ENCODE peak calls at places on chromosome 3, in eight cellular contexts. Y is uterus; N is endothelial cell; E is bronchial epithelial cell; V is fibroblast of the aortic adventitia; B is A549; P is CD8-positive, alpha-beta memory T cell; S is stomach. T is an unnamed sample.

GRCh38 chr3:46482632-46483311 is 15.0 kb upstream of the RTP3 start:
- DNase-seq in P (no peak), N (no peak), B (no peak), E (peak; percentile 44), V (peak; percentile 99), Y (no peak), S (no peak), T (peak; percentile 49)

GRCh38 chr3:141370065-141370533 is 1.8 kb downstream of the ZBTB38 start:
- DNase-seq in Y (peak; percentile 79), P (peak; percentile 81), V (peak; percentile 96), E (peak; percentile 89), B (peak; percentile 69), S (peak; percentile 29), N (peak; percentile 40), T (peak; percentile 95)

GRCh38 chr3:166243511-166243910 is 406.3 kb upstream of the BCHE start:
- DNase-seq in Y (no peak), V (no peak), S (no peak), E (no peak), B (no peak), P (no peak), N (no peak), T (no peak)

GRCh38 chr3:134601539-134602439 is 49.0 kb downstream of the KY start:
- DNase-seq in V (peak; percentile 76), B (no peak), N (peak; percentile 71), P (no peak), Y (no peak), S (no peak), E (no peak), T (no peak)

GRCh38 chr3:55860040-55860439 is 372.9 kb upstream of the WNT5A start:
- DNase-seq in N (no peak), P (no peak), S (no peak), E (no peak), B (no peak), Y (no peak), V (no peak), T (peak; percentile 94)

GRCh38 chr3:124594581-124594980 is 135.7 kb upstream of the UMPS start:
- DNase-seq in N (no peak), P (no peak), S (no peak), E (no peak), V (no peak), Y (no peak), B (no peak), T (no peak)

GRCh38 chr3:23948761-23949160 is 3.7 kb downstream of the NR1D2 start:
- DNase-seq in Y (no peak), S (no peak), B (no peak), E (peak; percentile 74), V (peak; percentile 57), P (no peak), N (no peak), T (no peak)

GRCh38 chr3:29389362-29389761 is 108.5 kb downstream of the RBMS3 start:
- DNase-seq in V (no peak), Y (no peak), N (no peak), P (no peak), E (no peak), S (no peak), B (no peak), T (no peak)

GRCh38 chr3:14890470-14890869 is 56.9 kb upstream of the NR2C2 start:
- DNase-seq in S (no peak), B (no peak), P (no peak), N (no peak), V (no peak), E (no peak), Y (no peak), T (no peak)

GRCh38 chr3:149199474-149199873 is 22.2 kb downstream of the CP start:
- DNase-seq in V (peak; percentile 16), S (no peak), E (peak; percentile 32), P (no peak), N (no peak), B (no peak), Y (no peak), T (no peak)

GRCh38 chr3:123104550-123104949 is 37.7 kb downstream of the PDIA5 start:
- DNase-seq in B (peak; percentile 36), Y (no peak), N (no peak), P (no peak), V (peak; percentile 81), E (peak; percentile 70), S (no peak), T (no peak)

GRCh38 chr3:59302442-59302841 is 252.6 kb upstream of the CFAP20DC start:
- DNase-seq in N (no peak), S (no peak), Y (no peak), V (no peak), B (no peak), E (no peak), P (no peak), T (no peak)

T was measured in HAP-1.